ENCODE peak calls at places on chromosomes 3 and 15, in ten cellular contexts. M is adrenal gland; W is AG04450; V is CD4-positive, alpha-beta T cell; E is H9; U is lower lobe of right lung; G is stomach; Q is substantia nigra; C is K562; X is fibroblast of lung. R is an unnamed sample.

GRCh38 chr3:100850721-100851120 is 141.4 kb downstream of the TFG start:
- DNase-seq in X (no peak), V (no peak), C (no peak), G (no peak), M (no peak), U (no peak), E (no peak), Q (no peak), W (no peak), R (no peak)

GRCh38 chr15:45441036-45441435 is 62.7 kb upstream of the GATM start:
- DNase-seq in G (no peak), M (no peak), C (no peak), Q (no peak), X (no peak), V (no peak), U (no peak), W (no peak), E (no peak), R (no peak)

GRCh38 chr3:66378256-66378655 is 122.6 kb downstream of the LRIG1 start:
- DNase-seq in C (peak), W (no peak), X (no peak), E (peak), G (no peak), U (no peak), Q (no peak), M (no peak), V (no peak), R (no peak)

GRCh38 chr3:42732829-42733459 is 30.3 kb upstream of the HHATL start:
- DNase-seq in Q (no peak), U (no peak), E (peak), M (no peak), G (no peak), W (no peak), V (no peak), C (no peak), X (no peak), R (no peak)

GRCh38 chr15:52657338-52657737 is 21.9 kb downstream of the ATOSA start:
- DNase-seq in W (peak), Q (no peak), V (no peak), C (no peak), E (no peak), G (no peak), X (peak), M (peak), U (no peak), R (no peak)

GRCh38 chr15:81809543-81809942 is 236.3 kb downstream of the MEX3B start:
- DNase-seq in C (peak), Q (no peak), V (no peak), X (peak), G (no peak), M (no peak), W (no peak), E (peak), U (no peak), R (no peak)

GRCh38 chr3:194323785-194324735 is 27.1 kb downstream of the CPN2 start:
- DNase-seq in E (peak), W (no peak), X (peak), U (no peak), Q (no peak), C (peak), M (peak), G (no peak), V (no peak), R (peak)

GRCh38 chr15:71515375-71516186 is 294.8 kb upstream of the NR2E3 start:
- DNase-seq in W (no peak), G (no peak), X (no peak), C (no peak), E (no peak), U (no peak), V (no peak), M (peak), Q (no peak), R (no peak)

GRCh38 chr3:48970568-48970967 is 19.5 kb upstream of the P4HTM start:
- DNase-seq in C (no peak), Q (no peak), E (no peak), M (no peak), X (no peak), V (no peak), U (no peak), G (no peak), W (no peak), R (no peak)

GRCh38 chr3:169218314-169218983 is 445.1 kb downstream of the MECOM start:
- DNase-seq in E (peak), W (no peak), V (no peak), Q (no peak), M (peak), U (no peak), C (no peak), X (peak), G (peak), R (no peak)

GRCh38 chr3:161560006-161560637 is 63.5 kb downstream of the OTOL1 start:
- DNase-seq in E (peak), V (no peak), U (no peak), W (no peak), M (peak), Q (peak), C (no peak), X (peak), G (peak), R (peak)

GRCh38 chr15:42621386-42621785 is 46.0 kb downstream of the STARD9 start:
- DNase-seq in U (no peak), V (no peak), G (no peak), M (no peak), W (no peak), X (no peak), C (no peak), E (no peak), Q (no peak), R (no peak)

GRCh38 chr15:35505152-35505551 is 40.8 kb downstream of the DPH6 start:
- DNase-seq in C (no peak), Q (no peak), G (no peak), V (no peak), E (no peak), X (no peak), M (no peak), U (no peak), W (no peak), R (no peak)

GRCh38 chr3:114447545-114447944 is 153.7 kb downstream of the TIGIT start:
- DNase-seq in G (no peak), V (no peak), Q (no peak), M (no peak), X (peak), E (no peak), U (no peak), C (no peak), W (no peak), R (no peak)

GRCh38 chr3:126678691-126679317 is 23.9 kb upstream of the TXNRD3 start:
- DNase-seq in V (no peak), M (no peak), Q (no peak), G (no peak), C (no peak), E (no peak), X (no peak), U (no peak), W (no peak), R (no peak)

GRCh38 chr15:41977757-41978369 is 5.5 kb upstream of the EHD4 start:
- DNase-seq in X (no peak), G (no peak), C (no peak), M (no peak), E (no peak), U (no peak), V (no peak), Q (no peak), W (no peak), R (no peak)

GRCh38 chr15:65896231-65896630 is 26.9 kb downstream of the RAB11A start:
- DNase-seq in U (no peak), X (peak), C (no peak), W (no peak), E (no peak), G (no peak), V (no peak), M (no peak), Q (no peak), R (no peak)

GRCh38 chr3:178193846-178194245 is 342.4 kb upstream of the KCNMB2 start:
- DNase-seq in X (no peak), Q (no peak), G (no peak), E (no peak), U (no peak), V (no peak), C (no peak), W (no peak), M (no peak), R (no peak)

GRCh38 chr3:140599009-140599408 is 78.9 kb upstream of the TRIM42 start:
- DNase-seq in U (no peak), M (no peak), W (no peak), V (no peak), G (no peak), X (no peak), Q (no peak), C (no peak), E (no peak), R (no peak)
- H3K27ac ChIP-seq in U (no peak), M (no peak), W (no peak), V (no peak), G (no peak), X (no peak), Q (no peak), C (no peak), E (no peak), R (no peak)

GRCh38 chr3:133568294-133569014 is 5.0 kb upstream of the CDV3 start:
- DNase-seq in W (no peak), E (no peak), U (no peak), Q (no peak), V (no peak), M (peak), C (no peak), G (no peak), X (peak), R (no peak)
- H3K27ac ChIP-seq in W (peak), E (no peak), U (no peak), Q (no peak), V (no peak), M (no peak), C (no peak), G (no peak), X (peak), R (no peak)

DNA sequence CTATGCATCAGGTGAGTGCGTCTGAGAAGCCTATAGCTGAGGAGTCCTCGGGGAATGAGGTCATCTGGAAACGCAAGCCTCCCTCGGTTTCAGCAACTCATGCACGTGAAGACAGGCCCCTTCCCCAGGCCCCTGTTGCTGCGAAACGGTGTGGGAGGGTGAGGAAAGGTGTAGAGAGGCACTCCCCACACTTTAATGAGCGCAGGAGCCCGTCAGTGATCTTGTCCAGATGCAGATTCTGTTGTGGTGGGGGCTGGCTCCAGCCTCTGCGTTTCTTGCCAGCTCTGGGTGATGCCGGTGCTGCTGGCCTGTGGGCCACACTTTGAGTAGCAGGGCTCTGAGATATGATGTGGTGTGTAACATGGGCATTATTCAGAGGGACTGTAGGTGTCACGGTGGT is 38.6 kb upstream of the LACTB start:
- DNase-seq in V (no peak), E (peak), M (no peak), G (no peak), U (no peak), X (no peak), W (no peak), C (no peak), Q (no peak), R (no peak)
- H3K27ac ChIP-seq in V (no peak), E (peak), M (no peak), G (no peak), U (no peak), X (no peak), W (no peak), C (no peak), Q (no peak), R (no peak)

DNA sequence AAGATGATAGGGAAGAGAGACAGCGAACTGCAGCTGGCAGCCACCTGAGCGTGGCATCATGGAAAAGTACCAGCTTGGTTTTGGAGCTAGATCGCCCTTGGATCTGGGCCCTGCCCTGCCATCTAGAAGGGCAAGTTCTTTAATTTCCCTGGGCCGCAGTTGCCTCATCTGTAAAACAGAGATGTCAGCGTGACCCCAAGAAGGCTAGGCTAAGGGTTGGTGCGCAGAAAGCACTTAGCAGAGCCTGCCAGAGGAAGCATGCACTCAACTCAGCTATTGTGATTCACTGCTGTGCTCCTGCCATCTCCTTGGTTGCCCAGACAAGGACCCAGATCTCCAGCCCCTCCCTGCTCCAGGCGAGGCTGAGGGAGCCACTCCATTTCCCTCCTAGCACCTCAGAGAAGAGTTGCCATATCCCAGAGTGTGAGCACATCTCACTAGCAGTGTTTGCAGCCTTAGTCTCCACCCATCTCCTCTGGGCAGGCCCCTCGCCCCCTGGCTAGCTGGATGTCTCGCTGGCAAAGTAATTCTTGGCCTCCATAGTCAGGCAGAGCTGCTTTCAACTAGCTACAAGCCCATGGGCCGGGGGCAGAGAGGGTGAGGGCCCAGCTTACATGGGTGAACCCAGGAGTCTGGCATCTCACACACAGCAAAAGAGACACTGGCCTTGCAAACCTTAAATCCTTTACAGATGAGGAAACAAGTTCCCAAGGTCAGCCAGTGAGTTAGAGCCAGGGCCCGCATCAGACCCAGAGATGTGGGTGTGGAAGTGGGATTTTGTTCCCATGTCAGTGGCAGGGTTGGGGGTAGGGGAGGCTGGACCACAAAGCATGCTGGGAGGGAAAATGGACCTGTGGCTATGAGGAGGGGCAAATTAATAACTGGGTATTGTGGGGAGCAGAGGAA is 280.7 kb upstream of the TLE3 start:
- DNase-seq in U (no peak), X (no peak), M (no peak), C (no peak), E (peak), W (no peak), G (peak), Q (no peak), V (no peak), R (no peak)
- H3K27ac ChIP-seq in U (no peak), X (no peak), M (no peak), C (no peak), E (no peak), W (no peak), G (no peak), Q (no peak), V (no peak), R (no peak)

DNA sequence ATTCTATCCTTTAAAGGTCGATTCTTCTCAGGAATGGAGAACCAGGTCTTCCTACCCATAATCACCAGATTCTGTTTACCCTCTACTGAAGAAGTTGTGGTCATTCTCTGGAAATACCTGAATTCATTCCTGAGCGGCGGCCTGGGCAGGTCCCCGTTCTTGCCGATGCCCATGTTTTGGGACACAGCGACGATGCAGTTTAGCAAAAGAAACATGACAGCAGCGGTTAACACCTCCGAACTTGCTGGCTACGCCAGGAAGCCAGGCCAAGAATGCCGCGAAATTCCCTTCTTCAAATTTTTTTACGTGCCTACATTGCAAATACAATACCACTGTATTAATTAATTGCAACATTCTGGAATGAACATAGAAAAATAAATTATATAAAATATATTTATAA is 1.4 kb downstream of the DHFR2 start:
- DNase-seq in G (no peak), W (no peak), E (no peak), M (no peak), U (no peak), X (no peak), C (no peak), Q (no peak), V (no peak), R (no peak)
- H3K27ac ChIP-seq in G (no peak), W (no peak), E (no peak), M (no peak), U (no peak), X (no peak), C (no peak), Q (no peak), V (no peak), R (no peak)

DNA sequence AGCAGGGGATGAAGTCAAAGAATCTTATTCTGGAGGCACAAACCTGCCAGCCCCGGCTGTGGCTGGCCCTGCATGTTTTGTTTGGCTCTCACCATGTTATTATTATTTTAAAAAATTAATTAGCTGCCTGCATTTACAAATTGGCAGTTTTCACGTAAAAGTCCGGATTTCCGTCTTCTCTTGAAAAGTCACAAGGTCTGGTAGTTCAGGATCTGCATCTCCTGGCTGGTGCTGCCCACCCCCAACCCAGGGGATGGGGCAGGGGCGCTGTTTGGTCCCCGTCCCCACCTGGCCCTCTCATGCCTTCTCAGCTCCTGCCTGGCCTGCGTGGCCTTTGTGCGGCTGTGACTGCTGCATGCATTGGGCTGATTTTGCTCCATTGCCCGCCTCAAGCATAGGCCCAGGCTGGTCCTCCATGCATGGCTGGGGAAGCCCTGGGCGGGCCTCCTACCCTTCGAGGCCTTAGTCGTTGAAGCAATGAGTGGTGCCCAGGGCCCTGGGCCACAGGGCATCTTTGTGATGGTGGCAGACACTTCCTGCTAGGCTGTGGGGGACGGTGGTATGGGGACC is 2.0 kb downstream of the FBLN2 start:
- DNase-seq in W (no peak), Q (no peak), E (no peak), C (no peak), X (no peak), M (no peak), U (no peak), G (no peak), V (no peak), R (no peak)
- H3K27ac ChIP-seq in W (no peak), Q (no peak), E (no peak), C (no peak), X (no peak), M (no peak), U (no peak), G (no peak), V (no peak), R (no peak)